ENCODE peak calls at places on chromosomes 2 and 18, in nine cellular contexts. T is Kasumi-1, V is kidney, N is nucleus accumbens, J is GDM1, G is T1000, W is astrocyte, P is neural progenitor cell, I is Ammon's horn. A is an unnamed sample.

GRCh38 chr18:23994361-23994902 is 20.1 kb upstream of the TTC39C start:
- DNase-seq in T (no peak), V (peak), N (peak), J (no peak), G (peak), W (peak), P (peak), I (peak), A (peak)

GRCh38 chr2:134669731-134670669 is 48.8 kb downstream of the TMEM163 start:
- DNase-seq in T (no peak), V (peak), N (no peak), J (no peak), G (no peak), W (no peak), P (no peak), I (no peak), A (no peak)

GRCh38 chr18:76353500-76353899 is 141.5 kb downstream of the ZNF516 start:
- DNase-seq in T (no peak), V (no peak), N (no peak), J (no peak), G (no peak), W (no peak), P (no peak), I (no peak), A (no peak)

GRCh38 chr2:159891917-159892691 is 94.1 kb upstream of the CD302 start:
- DNase-seq in T (no peak), V (no peak), N (no peak), J (no peak), G (no peak), W (peak), P (no peak), I (no peak), A (peak)

GRCh38 chr2:227310756-227311110 is 14.3 kb upstream of the MFF start:
- DNase-seq in T (no peak), V (no peak), N (no peak), J (no peak), G (no peak), W (peak), P (no peak), I (no peak), A (no peak)

GRCh38 chr2:164954186-164954585 is 1.1 kb downstream of the SLC38A11 start:
- DNase-seq in T (no peak), V (no peak), N (no peak), J (no peak), G (no peak), W (no peak), P (no peak), I (no peak), A (no peak)

GRCh38 chr18:59141294-59142068 is 1.8 kb downstream of the SEC11C start:
- DNase-seq in T (no peak), V (no peak), N (peak), J (no peak), G (no peak), W (no peak), P (no peak), I (peak), A (no peak)

GRCh38 chr2:67840460-67841068 is 222.2 kb downstream of the C1D start:
- DNase-seq in T (peak), V (peak), N (no peak), J (peak), G (no peak), W (peak), P (peak), I (peak), A (peak)

GRCh38 chr2:73176205-73176880 is 26.0 kb upstream of the NOTO start:
- DNase-seq in T (no peak), V (peak), N (no peak), J (no peak), G (no peak), W (no peak), P (peak), I (no peak), A (peak)

GRCh38 chr2:223897669-223898314 is 47.3 kb downstream of the WDFY1 start:
- DNase-seq in T (no peak), V (no peak), N (no peak), J (no peak), G (no peak), W (no peak), P (no peak), I (no peak), A (no peak)

GRCh38 chr2:219308142-219309093 is 783 bp downstream of the PTPRN start:
- DNase-seq in T (peak), V (no peak), N (peak), J (peak), G (peak), W (peak), P (peak), I (peak), A (peak)

GRCh38 chr2:20501974-20502373 is 55.1 kb downstream of the RHOB start:
- DNase-seq in T (no peak), V (no peak), N (no peak), J (no peak), G (no peak), W (peak), P (no peak), I (no peak), A (peak)

GRCh38 chr18:23077493-23078256 is 57.6 kb upstream of the CABLES1 start:
- DNase-seq in T (peak), V (peak), N (no peak), J (no peak), G (no peak), W (no peak), P (no peak), I (no peak), A (no peak)

GRCh38 chr18:12885500-12885899 is 1.5 kb upstream of the PTPN2 start:
- DNase-seq in T (no peak), V (no peak), N (no peak), J (no peak), G (no peak), W (no peak), P (no peak), I (no peak), A (no peak)

GRCh38 chr2:38438536-38439225 is 61.6 kb upstream of the ATL2 start:
- DNase-seq in T (no peak), V (no peak), N (no peak), J (no peak), G (no peak), W (no peak), P (no peak), I (no peak), A (no peak)

GRCh38 chr2:215357660-215358059 is 45.8 kb downstream of the ATIC start:
- DNase-seq in T (no peak), V (no peak), N (no peak), J (no peak), G (no peak), W (no peak), P (no peak), I (no peak), A (peak)

GRCh38 chr2:49002750-49003149 is 151.6 kb downstream of the FSHR start:
- DNase-seq in T (no peak), V (no peak), N (no peak), J (no peak), G (no peak), W (peak), P (no peak), I (peak), A (peak)

GRCh38 chr18:59140287-59140885 is 702 bp downstream of the SEC11C start:
- DNase-seq in T (peak), V (no peak), N (peak), J (no peak), G (peak), W (peak), P (peak), I (peak), A (peak)

GRCh38 chr2:226607379-226607778 is 192.2 kb downstream of the IRS1 start:
- DNase-seq in T (no peak), V (no peak), N (no peak), J (no peak), G (no peak), W (peak), P (no peak), I (no peak), A (peak)

GRCh38 chr18:25231327-25231691 is 120.7 kb downstream of the ZNF521 start:
- DNase-seq in T (no peak), V (no peak), N (no peak), J (no peak), G (no peak), W (no peak), P (no peak), I (no peak), A (no peak)

GRCh38 chr18:56107821-56108485 is 520.0 kb upstream of the TCF4 start:
- DNase-seq in T (no peak), V (no peak), N (no peak), J (no peak), G (no peak), W (peak), P (no peak), I (no peak), A (no peak)

GRCh38 chr2:72972744-72973535 is 55.6 kb downstream of the EMX1 start:
- DNase-seq in T (no peak), V (peak), N (no peak), J (no peak), G (no peak), W (no peak), P (no peak), I (no peak), A (no peak)

GRCh38 chr2:74741651-74742050 is 87.6 kb downstream of the SEMA4F start:
- DNase-seq in T (no peak), V (no peak), N (no peak), J (no peak), G (no peak), W (no peak), P (no peak), I (no peak), A (no peak)

GRCh38 chr2:46230677-46231425 is 66.4 kb upstream of the EPAS1 start:
- DNase-seq in T (no peak), V (no peak), N (no peak), J (no peak), G (no peak), W (no peak), P (no peak), I (no peak), A (no peak)

GRCh38 chr2:165007162-165007744 is 51.9 kb upstream of the SLC38A11 start:
- DNase-seq in T (no peak), V (no peak), N (no peak), J (no peak), G (no peak), W (no peak), P (no peak), I (no peak), A (peak)

GRCh38 chr2:175734679-175735078 is 267.4 kb downstream of the LNPK start:
- DNase-seq in T (no peak), V (peak), N (no peak), J (no peak), G (no peak), W (no peak), P (peak), I (no peak), A (no peak)

A was measured in iris pigment epithelial cell.